ENCODE peak calls at places on chromosomes 4 and X, in five cellular contexts. B is colonic mucosa, O is A549, W is tibial nerve, L is ovary. K is an unnamed sample.
A peak's percentile ranks its signal among the peaks of the same experiment; 100 is the strongest.

GRCh38 chrX:136154998-136155397 is 7.7 kb downstream of the FHL1 start:
- DNase-seq in O (no peak), L (no peak), W (no peak), B (no peak), K (no peak)

GRCh38 chrX:78532363-78532762 is 126.8 kb downstream of the RTL3 start:
- DNase-seq in W (no peak), L (no peak), O (no peak), B (no peak), K (no peak)

GRCh38 chr4:167021545-167022155 is 212.6 kb downstream of the SPOCK3 start:
- DNase-seq in W (peak; percentile 63), B (peak; percentile 67), O (peak; percentile 62), L (peak; percentile 53), K (peak; percentile 63)

GRCh38 chr4:152847376-152847775 is 67.6 kb downstream of the ARFIP1 start:
- DNase-seq in L (no peak), B (no peak), W (no peak), O (no peak), K (no peak)

GRCh38 chrX:9775930-9776329 is 10.3 kb upstream of the GPR143 start:
- DNase-seq in W (no peak), B (no peak), L (no peak), O (no peak), K (no peak)

GRCh38 chrX:148416142-148416541 is 84.3 kb upstream of the AFF2 start:
- DNase-seq in W (no peak), O (no peak), B (no peak), L (no peak), K (no peak)

GRCh38 chr4:100816646-100817045 is 298.8 kb upstream of the EMCN start:
- DNase-seq in O (no peak), W (no peak), B (no peak), L (no peak), K (no peak)

GRCh38 chr4:5887361-5888221 is 5.3 kb downstream of the CRMP1 start:
- DNase-seq in W (no peak), B (no peak), L (no peak), O (no peak), K (no peak)

GRCh38 chr4:76658231-76659102 is 223.4 kb downstream of the SHROOM3 start:
- DNase-seq in O (no peak), W (no peak), B (no peak), L (no peak), K (no peak)

GRCh38 chr4:118817178-118817930 is 18.6 kb downstream of the SEC24D start:
- DNase-seq in O (no peak), W (no peak), B (no peak), L (no peak), K (no peak)

GRCh38 chr4:99705891-99706290 is 48.3 kb upstream of the C4orf54 start:
- DNase-seq in B (no peak), O (no peak), W (no peak), L (no peak), K (no peak)

GRCh38 chr4:98659106-98659592 is 738 bp upstream of the TSPAN5 start:
- DNase-seq in B (peak; percentile 32), L (no peak), O (peak; percentile 43), W (no peak), K (no peak)

GRCh38 chrX:139842326-139843175 is 90.3 kb downstream of the ATP11C start:
- DNase-seq in L (no peak), W (no peak), B (no peak), O (no peak), K (no peak)

GRCh38 chr4:98642991-98643426 is 15.4 kb downstream of the TSPAN5 start:
- DNase-seq in W (no peak), B (no peak), O (peak; percentile 71), L (no peak), K (no peak)

GRCh38 chr4:2395038-2395437 is 23.4 kb downstream of the ZFYVE28 start:
- DNase-seq in W (no peak), O (no peak), L (no peak), B (no peak), K (no peak)

DNA sequence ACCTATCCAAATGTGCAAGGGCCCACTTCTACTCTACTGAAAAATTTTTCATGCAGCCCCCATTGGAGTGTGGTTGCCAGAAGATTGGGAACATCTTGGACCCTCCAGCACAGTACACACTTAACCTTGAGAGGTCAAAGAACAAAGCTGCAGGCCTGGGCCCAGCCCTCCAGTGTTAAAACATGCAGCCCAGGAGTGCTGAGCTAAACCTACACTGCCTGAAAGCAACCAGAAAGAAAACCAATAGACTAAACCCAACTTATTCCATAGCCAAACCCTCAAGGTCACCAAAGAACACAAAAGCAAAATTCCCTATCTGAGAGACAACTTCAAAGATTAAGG is 47.9 kb downstream of the TECRL start:
- DNase-seq in O (no peak), B (no peak), L (no peak), W (no peak), K (no peak)
- H3K27ac ChIP-seq in O (no peak overlapping the region), B (no peak overlapping the region), L (no peak overlapping the region), W (no peak overlapping the region), K (no peak overlapping the region)

GRCh38 chrX:72573158-72573511 is 492 bp upstream of the HDAC8 start:
- DNase-seq in B (no peak), W (no peak), L (no peak), O (no peak), K (no peak)
- H3K27ac ChIP-seq in B (no peak overlapping the region), W (no peak overlapping the region), L (no peak overlapping the region), O (peak overlapping the region; percentile 95), K (no peak overlapping the region)

DNA sequence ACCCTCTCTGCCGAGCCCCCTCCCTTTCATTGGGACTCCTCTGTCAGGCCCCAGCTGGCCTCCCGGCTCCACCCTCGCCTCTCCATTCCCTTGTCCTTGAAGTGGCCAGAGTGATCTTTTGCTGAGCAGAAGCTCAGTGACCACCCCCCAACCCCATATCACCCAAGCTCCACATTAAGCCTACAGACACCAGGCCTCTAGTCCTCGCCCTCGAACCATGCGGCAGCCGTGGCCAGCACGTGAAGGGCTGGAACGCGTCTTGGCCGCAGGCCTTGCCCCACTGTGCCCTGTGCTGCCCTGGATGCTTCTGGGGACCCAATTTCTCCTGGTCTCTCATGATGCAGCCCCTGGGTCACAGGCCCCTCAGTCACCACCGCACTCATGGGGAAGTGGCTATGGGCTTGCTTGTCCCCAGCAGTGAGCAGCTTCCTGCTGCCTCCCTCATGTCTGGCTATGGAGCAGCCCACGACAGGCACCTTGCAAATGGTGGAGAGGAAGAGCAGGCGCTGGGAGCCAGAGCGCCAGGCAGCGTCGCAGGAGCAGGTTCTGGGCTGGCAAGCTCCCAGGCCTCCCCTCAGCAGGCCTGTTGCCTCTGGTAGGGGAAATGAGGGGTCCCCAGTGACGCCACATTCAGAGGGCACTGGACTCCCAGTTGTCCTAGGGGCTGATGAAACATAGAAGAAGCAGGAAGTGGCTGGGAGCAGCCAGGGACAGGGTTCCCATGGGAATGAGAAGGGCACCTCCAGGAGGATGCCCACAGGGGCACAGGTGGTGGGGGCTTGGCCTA is 757 bp upstream of the SRPK3 start:
- DNase-seq in L (no peak), B (no peak), O (no peak), W (no peak), K (no peak)
- H3K27ac ChIP-seq in L (no peak overlapping the region), B (no peak overlapping the region), O (no peak overlapping the region), W (peak overlapping the region; percentile 71), K (peak overlapping the region; percentile 70)

GRCh38 chr4:10006604-10007435 is 14.5 kb downstream of the SLC2A9 start:
- DNase-seq in O (peak; percentile 59), L (no peak), B (peak; percentile 90), W (no peak), K (no peak)
- H3K27ac ChIP-seq in O (peak overlapping the region; percentile 82), L (no peak overlapping the region), B (peak overlapping the region; percentile 88), W (peak overlapping the region; percentile 52), K (peak overlapping the region; percentile 23)

GRCh38 chrX:109830157-109830703 is 97.2 kb upstream of the ACSL4 start:
- DNase-seq in B (no peak), L (no peak), W (no peak), O (no peak), K (no peak)

GRCh38 chrX:109826954-109827708 is 94.1 kb upstream of the ACSL4 start:
- DNase-seq in W (no peak), B (no peak), O (peak; percentile 50), L (no peak), K (no peak)

GRCh38 chrX:109831326-109831985 is 98.4 kb upstream of the ACSL4 start:
- DNase-seq in W (no peak), B (no peak), O (no peak), L (no peak), K (no peak)

GRCh38 chrX:109827772-109828171 is 94.7 kb upstream of the ACSL4 start:
- DNase-seq in O (no peak), B (no peak), L (no peak), W (no peak), K (no peak)

DNA sequence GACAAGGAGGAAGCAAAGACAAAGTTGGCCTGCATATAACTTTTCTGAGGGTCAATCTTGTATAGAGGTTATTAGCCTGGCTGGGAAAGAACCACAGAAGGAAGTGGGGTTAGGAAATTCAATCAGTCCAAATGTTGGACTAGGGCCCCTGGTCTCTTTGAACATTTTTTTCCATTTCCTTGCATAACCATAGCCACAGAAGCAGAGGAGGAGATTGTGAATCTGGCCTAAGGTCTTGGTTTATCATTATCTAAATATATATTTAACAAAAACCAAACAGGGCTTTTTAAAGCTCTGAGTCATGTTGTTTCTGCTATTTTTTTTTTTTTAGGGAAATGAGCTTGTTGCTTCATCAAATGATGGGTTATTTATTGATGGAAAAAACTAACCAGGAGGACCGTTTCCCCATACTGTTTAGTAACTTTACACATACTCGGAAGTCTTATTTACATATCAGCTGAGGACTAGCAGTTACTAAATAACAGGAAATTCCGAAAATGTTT is 97.7 kb upstream of the ACSL4 start:
- DNase-seq in O (peak; percentile 65), W (no peak), L (no peak), B (no peak), K (no peak)
- H3K27ac ChIP-seq in O (peak overlapping the region; percentile 71), W (no peak overlapping the region), L (no peak overlapping the region), B (no peak overlapping the region), K (no peak overlapping the region)

GRCh38 chr4:111404673-111405072 is 740.6 kb upstream of the FAM241A start:
- DNase-seq in O (no peak), L (no peak), B (no peak), W (no peak), K (no peak)

GRCh38 chr4:111400736-111401135 is 744.5 kb upstream of the FAM241A start:
- DNase-seq in L (no peak), W (no peak), B (no peak), O (no peak), K (peak; percentile 40)

GRCh38 chr4:111398906-111399330 is 746.3 kb upstream of the FAM241A start:
- DNase-seq in O (no peak), B (no peak), L (no peak), W (no peak), K (no peak)

DNA sequence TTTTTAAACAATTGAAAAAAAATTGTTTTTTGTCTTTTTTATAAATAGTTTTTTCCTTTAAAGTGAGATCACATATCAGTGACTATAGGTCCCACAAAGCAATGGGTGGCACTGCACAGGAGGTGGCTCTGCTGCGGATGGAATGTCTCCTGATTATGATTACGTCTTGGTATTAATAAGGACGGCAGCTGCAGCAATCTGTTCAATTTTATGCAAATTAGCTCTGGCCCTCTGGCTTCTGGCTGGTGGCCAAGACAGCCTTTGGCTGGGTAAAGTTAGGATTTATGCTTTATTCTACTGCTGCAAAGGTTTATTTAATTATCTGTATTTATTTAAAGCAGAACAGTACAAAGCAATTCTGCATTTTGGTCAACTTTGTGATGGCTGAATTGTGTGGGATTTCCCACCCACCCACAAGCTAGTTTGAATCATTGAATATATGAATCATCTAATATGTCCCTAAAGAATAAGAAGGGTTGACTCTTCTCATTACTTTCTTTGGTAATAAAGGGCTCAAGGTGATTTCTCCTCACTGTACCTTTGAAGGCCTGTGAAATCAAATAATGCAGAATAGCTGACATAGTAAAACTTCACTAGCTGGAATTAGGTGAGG is 745.6 kb upstream of the FAM241A start:
- DNase-seq in W (no peak), O (no peak), B (no peak), L (no peak), K (no peak)
- H3K27ac ChIP-seq in W (no peak overlapping the region), O (no peak overlapping the region), B (no peak overlapping the region), L (no peak overlapping the region), K (peak overlapping the region; percentile 16)